ENCODE peak calls at places on chromosomes 6 and 20, in eight cellular contexts. S is stimulated activated CD4-positive, alpha-beta T cell treated with anti-CD3 and anti-CD28 coated beads, Interleukin-15, amount 100 ng/mL, for 1 hour; P is fibroblast of lung; Y is AG08395; Q is occipital lobe; N is natural killer cell treated with Interleukin-12 subunit alpha and Interleukin-12 subunit beta and Interleukin-15 and Interleukin-18, amount 100 ng/mL, for 72 hours; O is activated effector memory CD4-positive, alpha-beta T cell treated with Interleukin-2 at 50 U/mL for 16 hours; F is A172. B is an unnamed sample.
A peak's percentile ranks its signal among the peaks of the same experiment; 100 is the strongest.

GRCh38 chr20:20454850-20455627 is 87.1 kb downstream of the INSM1 start:
- DNase-seq in O (no peak), S (no peak), F (no peak), Q (no peak), N (no peak), P (no peak), Y (no peak), B (no peak)

GRCh38 chr6:168852336-168852884 is 401.2 kb downstream of the THBS2 start:
- DNase-seq in Y (peak; percentile 15), F (no peak), N (no peak), O (no peak), S (no peak), P (no peak), Q (no peak), B (no peak)

GRCh38 chr20:3172126-3172932 is 1.0 kb downstream of the LZTS3 start:
- DNase-seq in S (no peak), N (no peak), Y (no peak), P (no peak), O (no peak), F (no peak), Q (no peak), B (no peak)

GRCh38 chr20:47360207-47360488 is 3.6 kb upstream of the ZMYND8 start:
- DNase-seq in Y (no peak), P (peak; percentile 44), N (no peak), Q (no peak), S (no peak), F (no peak), O (no peak), B (no peak)

GRCh38 chr6:104986625-104987024 is 29.7 kb downstream of the LIN28B start:
- DNase-seq in Y (no peak), F (no peak), Q (no peak), S (no peak), O (no peak), N (no peak), P (no peak), B (no peak)

GRCh38 chr20:45174434-45175364 is at the start of gene PI3:
- DNase-seq in Y (no peak), P (peak; percentile 5), F (peak; percentile 76), Q (no peak), O (no peak), S (no peak), N (no peak), B (no peak)

GRCh38 chr20:47681977-47682812 is 103.1 kb downstream of the SULF2 start:
- DNase-seq in S (no peak), F (peak; percentile 69), O (no peak), N (no peak), Y (peak; percentile 67), Q (no peak), P (no peak), B (no peak)

GRCh38 chr6:167096991-167097390 is 25.9 kb upstream of the CCR6 start:
- DNase-seq in N (no peak), Q (no peak), S (no peak), Y (no peak), F (no peak), O (no peak), P (no peak), B (no peak)

GRCh38 chr6:159959165-159959975 is 9.5 kb upstream of the IGF2R start:
- DNase-seq in Y (no peak), F (no peak), Q (no peak), P (no peak), S (no peak), N (no peak), O (no peak), B (no peak)

GRCh38 chr20:37885593-37886507 is 17.1 kb upstream of the VSTM2L start:
- DNase-seq in Q (no peak), Y (no peak), P (no peak), S (no peak), N (no peak), O (no peak), F (no peak), B (no peak)

GRCh38 chr20:51562027-51562333 is 19.5 kb upstream of the NFATC2 start:
- DNase-seq in Q (no peak), N (no peak), S (no peak), O (no peak), F (no peak), Y (peak; percentile 30), P (no peak), B (no peak)

GRCh38 chr6:111606620-111607115 is 990 bp upstream of the TRAF3IP2 start:
- DNase-seq in Q (no peak), P (no peak), F (no peak), Y (no peak), S (no peak), O (no peak), N (no peak), B (no peak)

GRCh38 chr6:6684365-6684833 is 95.9 kb downstream of the LY86 start:
- DNase-seq in P (no peak), O (no peak), Y (no peak), S (no peak), Q (no peak), N (no peak), F (no peak), B (no peak)

GRCh38 chr20:10434832-10435812 is at the start of gene SLX4IP:
- DNase-seq in Y (peak; percentile 85), N (peak; percentile 81), O (peak; percentile 78), F (peak; percentile 97), S (peak; percentile 68), Q (peak; percentile 88), P (peak; percentile 95), B (peak; percentile 34)

GRCh38 chr6:82062219-82062618 is 185.3 kb downstream of the IBTK start:
- DNase-seq in Y (no peak), Q (no peak), O (no peak), N (no peak), P (no peak), F (no peak), S (no peak), B (no peak)

GRCh38 chr6:169169375-169169774 is 84.3 kb downstream of the THBS2 start:
- DNase-seq in Y (peak; percentile 44), S (no peak), O (no peak), N (no peak), F (peak; percentile 71), P (no peak), Q (no peak), B (no peak)

GRCh38 chr20:57570145-57570850 is 9.4 kb downstream of the PCK1 start:
- DNase-seq in Q (no peak), N (no peak), P (no peak), Y (no peak), O (no peak), S (no peak), F (no peak), B (no peak)

GRCh38 chr20:47665221-47665991 is 119.9 kb downstream of the SULF2 start:
- DNase-seq in N (no peak), P (no peak), Q (no peak), S (no peak), F (no peak), O (no peak), Y (no peak), B (no peak)

GRCh38 chr6:3610206-3610605 is 141.3 kb downstream of the PXDC1 start:
- DNase-seq in N (no peak), O (no peak), P (peak; percentile 35), S (no peak), Q (no peak), Y (no peak), F (peak; percentile 75), B (no peak)

GRCh38 chr6:145745861-145746260 is 10.5 kb upstream of the EPM2A start:
- DNase-seq in S (no peak), O (no peak), F (no peak), N (no peak), P (no peak), Y (no peak), Q (no peak), B (no peak)

GRCh38 chr6:15493437-15494168 is 169.2 kb downstream of the DTNBP1 start:
- DNase-seq in F (peak; percentile 16), P (peak; percentile 61), O (no peak), N (no peak), S (no peak), Q (no peak), Y (no peak), B (no peak)

GRCh38 chr20:15889924-15890256 is 683.4 kb downstream of the KIF16B start:
- DNase-seq in S (no peak), Y (no peak), O (no peak), P (no peak), Q (no peak), F (no peak), N (no peak), B (no peak)

GRCh38 chr6:163620670-163621330 is 206.3 kb downstream of the QKI start:
- DNase-seq in N (no peak), S (no peak), F (peak; percentile 10), Y (no peak), P (peak; percentile 47), O (no peak), Q (no peak), B (no peak)

GRCh38 chr6:19301980-19302379 is 535.2 kb upstream of the ID4 start:
- DNase-seq in Y (peak; percentile 25), N (no peak), O (no peak), F (peak; percentile 6), Q (no peak), S (no peak), P (peak; percentile 83), B (no peak)

GRCh38 chr6:39430968-39431523 is 108.5 kb upstream of the KCNK16 start:
- DNase-seq in P (peak; percentile 41), F (peak; percentile 70), Y (peak; percentile 61), S (no peak), N (no peak), Q (peak; percentile 51), O (no peak), B (no peak)

GRCh38 chr6:89242574-89243330 is 25.6 kb upstream of the GABRR1 start:
- DNase-seq in F (peak; percentile 44), S (no peak), Y (peak; percentile 46), N (no peak), O (no peak), Q (no peak), P (peak; percentile 36), B (no peak)

GRCh38 chr6:83252717-83253116 is 59.6 kb downstream of the RWDD2A start:
- DNase-seq in Y (peak; percentile 23), O (no peak), S (no peak), N (no peak), F (peak; percentile 43), Q (no peak), P (peak; percentile 75), B (no peak)

B was measured in 8988T.